ENCODE peak calls at places on chromosomes 11 and 22, in six cellular contexts. One of them, this sample, is unnamed.

GRCh38 chr11:122310701-122311100 is 194.7 kb upstream of the BLID start:
- DNase-seq in stomach: no peak
- DNase-seq in GM12891: no peak
- DNase-seq in K562: no peak
- DNase-seq in heart left ventricle: no peak
- DNase-seq in IMR-90: no peak
- DNase-seq in this sample: no peak

GRCh38 chr22:22080270-22080669 is 97.7 kb upstream of the TOP3B start:
- DNase-seq in stomach: no peak
- DNase-seq in GM12891: no peak
- DNase-seq in K562: no peak
- DNase-seq in heart left ventricle: no peak
- DNase-seq in IMR-90: no peak
- DNase-seq in this sample: no peak

GRCh38 chr11:81963018-81963417 is 770.6 kb downstream of the FAM181B start:
- DNase-seq in stomach: no peak
- DNase-seq in GM12891: no peak
- DNase-seq in K562: peak
- DNase-seq in heart left ventricle: no peak
- DNase-seq in IMR-90: no peak
- DNase-seq in this sample: no peak

GRCh38 chr11:77151804-77152513 is 23.9 kb downstream of the MYO7A start:
- DNase-seq in stomach: no peak
- DNase-seq in GM12891: no peak
- DNase-seq in K562: no peak
- DNase-seq in heart left ventricle: no peak
- DNase-seq in IMR-90: peak
- DNase-seq in this sample: no peak

GRCh38 chr22:18067548-18068341 is 10.0 kb upstream of the PEX26 start:
- DNase-seq in stomach: no peak
- DNase-seq in GM12891: no peak
- DNase-seq in K562: no peak
- DNase-seq in heart left ventricle: peak
- DNase-seq in IMR-90: no peak
- DNase-seq in this sample: no peak

GRCh38 chr11:119205080-119205479 is 1.1 kb upstream of the CBL start:
- DNase-seq in stomach: no peak
- DNase-seq in GM12891: no peak
- DNase-seq in K562: peak
- DNase-seq in heart left ventricle: no peak
- DNase-seq in IMR-90: no peak
- DNase-seq in this sample: no peak

GRCh38 chr22:38570841-38571364 is 920 bp upstream of the DMC1 start:
- DNase-seq in stomach: peak
- DNase-seq in GM12891: peak
- DNase-seq in K562: no peak
- DNase-seq in heart left ventricle: peak
- DNase-seq in IMR-90: peak
- DNase-seq in this sample: peak

GRCh38 chr11:59175104-59175503 is 3.2 kb downstream of the DTX4 start:
- DNase-seq in stomach: no peak
- DNase-seq in GM12891: no peak
- DNase-seq in K562: no peak
- DNase-seq in heart left ventricle: no peak
- DNase-seq in IMR-90: no peak
- DNase-seq in this sample: no peak

GRCh38 chr22:29580200-29580810 is 608 bp downstream of the NIPSNAP1 start:
- DNase-seq in stomach: no peak
- DNase-seq in GM12891: peak
- DNase-seq in K562: no peak
- DNase-seq in heart left ventricle: no peak
- DNase-seq in IMR-90: no peak
- DNase-seq in this sample: peak

GRCh38 chr11:16607675-16608644 is 130.5 kb upstream of the C11orf58 start:
- DNase-seq in stomach: peak
- DNase-seq in GM12891: no peak
- DNase-seq in K562: peak
- DNase-seq in heart left ventricle: peak
- DNase-seq in IMR-90: peak
- DNase-seq in this sample: peak

GRCh38 chr22:35037089-35037488 is 28.9 kb upstream of the ISX start:
- DNase-seq in stomach: no peak
- DNase-seq in GM12891: no peak
- DNase-seq in K562: no peak
- DNase-seq in heart left ventricle: no peak
- DNase-seq in IMR-90: no peak
- DNase-seq in this sample: no peak

GRCh38 chr11:123193742-123194141 is 1.3 kb downstream of the CLMP start:
- DNase-seq in stomach: no peak
- DNase-seq in GM12891: no peak
- DNase-seq in K562: no peak
- DNase-seq in heart left ventricle: no peak
- DNase-seq in IMR-90: no peak
- DNase-seq in this sample: no peak

GRCh38 chr22:37334859-37335818 is 52.8 kb downstream of the CYTH4 start:
- DNase-seq in stomach: no peak
- DNase-seq in GM12891: no peak
- DNase-seq in K562: no peak
- DNase-seq in heart left ventricle: no peak
- DNase-seq in IMR-90: no peak
- DNase-seq in this sample: no peak

GRCh38 chr11:65502274-65502851 is 3.5 kb downstream of the MALAT1 start:
- DNase-seq in stomach: no peak
- DNase-seq in GM12891: no peak
- DNase-seq in K562: no peak
- DNase-seq in heart left ventricle: peak
- DNase-seq in IMR-90: peak
- DNase-seq in this sample: no peak

GRCh38 chr11:65501005-65501529 is 2.2 kb downstream of the MALAT1 start:
- DNase-seq in stomach: no peak
- DNase-seq in GM12891: no peak
- DNase-seq in K562: no peak
- DNase-seq in heart left ventricle: no peak
- DNase-seq in IMR-90: peak
- DNase-seq in this sample: no peak

GRCh38 chr11:65502852-65503603 is 4.2 kb downstream of the MALAT1 start:
- DNase-seq in stomach: no peak
- DNase-seq in GM12891: no peak
- DNase-seq in K562: no peak
- DNase-seq in heart left ventricle: peak
- DNase-seq in IMR-90: peak
- DNase-seq in this sample: no peak

GRCh38 chr11:65500262-65501004 is 1.6 kb downstream of the MALAT1 start:
- DNase-seq in stomach: no peak
- DNase-seq in GM12891: no peak
- DNase-seq in K562: no peak
- DNase-seq in heart left ventricle: peak
- DNase-seq in IMR-90: peak
- DNase-seq in this sample: peak

DNA sequence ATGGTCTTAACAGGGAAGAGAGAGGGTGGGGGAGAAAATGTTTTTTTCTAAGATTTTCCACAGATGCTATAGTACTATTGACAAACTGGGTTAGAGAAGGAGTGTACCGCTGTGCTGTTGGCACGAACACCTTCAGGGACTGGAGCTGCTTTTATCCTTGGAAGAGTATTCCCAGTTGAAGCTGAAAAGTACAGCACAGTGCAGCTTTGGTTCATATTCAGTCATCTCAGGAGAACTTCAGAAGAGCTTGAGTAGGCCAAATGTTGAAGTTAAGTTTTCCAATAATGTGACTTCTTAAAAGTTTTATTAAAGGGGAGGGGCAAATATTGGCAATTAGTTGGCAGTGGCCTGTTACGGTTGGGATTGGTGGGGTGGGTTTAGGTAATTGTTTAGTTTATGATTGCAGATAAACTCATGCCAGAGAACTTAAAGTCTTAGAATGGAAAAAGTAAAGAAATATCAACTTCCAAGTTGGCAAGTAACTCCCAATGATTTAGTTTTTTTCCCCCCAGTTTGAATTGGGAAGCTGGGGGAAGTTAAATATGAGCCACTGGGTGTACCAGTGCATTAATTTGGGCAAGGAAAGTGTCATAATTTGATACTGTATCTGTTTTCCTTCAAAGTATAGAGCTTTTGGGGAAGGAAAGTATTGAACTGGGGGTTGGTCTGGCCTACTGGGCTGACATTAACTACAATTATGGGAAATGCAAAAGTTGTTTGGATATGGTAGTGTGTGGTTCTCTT is 2.9 kb downstream of the MALAT1 start:
- DNase-seq in stomach: no peak
- DNase-seq in GM12891: no peak
- DNase-seq in K562: no peak
- DNase-seq in heart left ventricle: peak
- DNase-seq in IMR-90: peak
- DNase-seq in this sample: no peak
- TF ChIP-seq POLR2A in stomach: no peak
- TF ChIP-seq POLR2A in GM12891: peak
- TF ChIP-seq POLR2A in K562: peak
- TF ChIP-seq POLR2A in heart left ventricle: peak
- TF ChIP-seq POLR2A in IMR-90: no peak
- TF ChIP-seq POLR2A in this sample: peak

GRCh38 chr22:27689664-27690063 is 111.9 kb downstream of the MN1 start:
- DNase-seq in stomach: no peak
- DNase-seq in GM12891: no peak
- DNase-seq in K562: no peak
- DNase-seq in heart left ventricle: no peak
- DNase-seq in IMR-90: no peak
- DNase-seq in this sample: no peak
- TF ChIP-seq POLR2A in stomach: no peak
- TF ChIP-seq POLR2A in GM12891: no peak
- TF ChIP-seq POLR2A in K562: no peak
- TF ChIP-seq POLR2A in heart left ventricle: no peak
- TF ChIP-seq POLR2A in IMR-90: no peak
- TF ChIP-seq POLR2A in this sample: no peak

GRCh38 chr11:68012843-68013610 is 2.9 kb downstream of the ALDH3B1 start:
- DNase-seq in stomach: no peak
- DNase-seq in GM12891: no peak
- DNase-seq in K562: no peak
- DNase-seq in heart left ventricle: no peak
- DNase-seq in IMR-90: peak
- DNase-seq in this sample: peak
- TF ChIP-seq POLR2A in stomach: no peak
- TF ChIP-seq POLR2A in GM12891: no peak
- TF ChIP-seq POLR2A in K562: no peak
- TF ChIP-seq POLR2A in heart left ventricle: no peak
- TF ChIP-seq POLR2A in IMR-90: no peak
- TF ChIP-seq POLR2A in this sample: peak

GRCh38 chr11:76143274-76143673 is 63.0 kb downstream of the WNT11 start:
- DNase-seq in stomach: no peak
- DNase-seq in GM12891: no peak
- DNase-seq in K562: no peak
- DNase-seq in heart left ventricle: no peak
- DNase-seq in IMR-90: no peak
- DNase-seq in this sample: no peak
- TF ChIP-seq POLR2A in stomach: no peak
- TF ChIP-seq POLR2A in GM12891: peak
- TF ChIP-seq POLR2A in K562: no peak
- TF ChIP-seq POLR2A in heart left ventricle: no peak
- TF ChIP-seq POLR2A in IMR-90: no peak
- TF ChIP-seq POLR2A in this sample: no peak

GRCh38 chr11:93740802-93741093 is 547 bp downstream of the TAF1D start:
- DNase-seq in stomach: peak
- DNase-seq in GM12891: peak
- DNase-seq in K562: peak
- DNase-seq in heart left ventricle: peak
- DNase-seq in IMR-90: peak
- DNase-seq in this sample: peak

GRCh38 chr11:93740031-93740801 is 1.1 kb downstream of the TAF1D start:
- DNase-seq in stomach: no peak
- DNase-seq in GM12891: no peak
- DNase-seq in K562: peak
- DNase-seq in heart left ventricle: no peak
- DNase-seq in IMR-90: peak
- DNase-seq in this sample: peak

GRCh38 chr11:93737904-93738612 is 3.2 kb downstream of the TAF1D start:
- DNase-seq in stomach: no peak
- DNase-seq in GM12891: no peak
- DNase-seq in K562: no peak
- DNase-seq in heart left ventricle: no peak
- DNase-seq in IMR-90: peak
- DNase-seq in this sample: no peak

GRCh38 chr11:93736129-93736528 is 5.2 kb downstream of the TAF1D start:
- DNase-seq in stomach: no peak
- DNase-seq in GM12891: no peak
- DNase-seq in K562: no peak
- DNase-seq in heart left ventricle: no peak
- DNase-seq in IMR-90: peak
- DNase-seq in this sample: no peak

GRCh38 chr11:93738647-93739081 is 2.6 kb downstream of the TAF1D start:
- DNase-seq in stomach: no peak
- DNase-seq in GM12891: no peak
- DNase-seq in K562: no peak
- DNase-seq in heart left ventricle: no peak
- DNase-seq in IMR-90: no peak
- DNase-seq in this sample: no peak
- TF ChIP-seq POLR2A in stomach: no peak
- TF ChIP-seq POLR2A in GM12891: no peak
- TF ChIP-seq POLR2A in K562: peak
- TF ChIP-seq POLR2A in heart left ventricle: no peak
- TF ChIP-seq POLR2A in IMR-90: no peak
- TF ChIP-seq POLR2A in this sample: no peak

GRCh38 chr11:57424802-57425564 is 1.9 kb downstream of the SLC43A3 start:
- DNase-seq in stomach: peak
- DNase-seq in GM12891: peak
- DNase-seq in K562: peak
- DNase-seq in heart left ventricle: peak
- DNase-seq in IMR-90: peak
- DNase-seq in this sample: peak
- TF ChIP-seq POLR2A in stomach: no peak
- TF ChIP-seq POLR2A in GM12891: peak
- TF ChIP-seq POLR2A in K562: peak
- TF ChIP-seq POLR2A in heart left ventricle: no peak
- TF ChIP-seq POLR2A in IMR-90: no peak
- TF ChIP-seq POLR2A in this sample: no peak

GRCh38 chr22:20221421-20222340 is 46.4 kb downstream of the RTN4R start:
- DNase-seq in stomach: peak
- DNase-seq in GM12891: no peak
- DNase-seq in K562: no peak
- DNase-seq in heart left ventricle: peak
- DNase-seq in IMR-90: no peak
- DNase-seq in this sample: peak
- TF ChIP-seq POLR2A in stomach: no peak
- TF ChIP-seq POLR2A in GM12891: no peak
- TF ChIP-seq POLR2A in K562: no peak
- TF ChIP-seq POLR2A in heart left ventricle: no peak
- TF ChIP-seq POLR2A in IMR-90: no peak
- TF ChIP-seq POLR2A in this sample: no peak

DNA sequence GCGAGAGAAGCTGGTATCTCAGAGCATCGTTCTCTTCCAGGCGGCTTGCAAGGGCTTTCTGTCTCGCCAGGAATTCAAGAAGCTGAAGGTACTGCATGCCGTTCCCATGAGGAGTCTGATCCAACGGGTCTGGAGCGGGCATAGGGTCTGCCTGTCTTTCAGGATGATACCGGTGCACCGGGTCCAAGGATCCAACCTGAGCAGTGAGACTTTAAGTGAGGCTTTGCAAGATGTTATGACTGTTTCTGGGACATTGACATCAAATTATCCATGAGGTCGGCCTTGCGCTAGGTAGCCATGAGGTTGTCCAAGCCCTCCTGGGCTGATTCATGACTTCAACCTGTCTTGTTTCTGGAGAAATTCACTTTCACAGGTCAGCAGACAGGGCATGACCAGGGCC is 132.3 kb downstream of the MYO18B start:
- DNase-seq in stomach: no peak
- DNase-seq in GM12891: no peak
- DNase-seq in K562: no peak
- DNase-seq in heart left ventricle: no peak
- DNase-seq in IMR-90: no peak
- DNase-seq in this sample: no peak
- TF ChIP-seq POLR2A in stomach: no peak
- TF ChIP-seq POLR2A in GM12891: no peak
- TF ChIP-seq POLR2A in K562: no peak
- TF ChIP-seq POLR2A in heart left ventricle: no peak
- TF ChIP-seq POLR2A in IMR-90: no peak
- TF ChIP-seq POLR2A in this sample: no peak